ENCODE peak calls at places on chromosome 10, in four cellular contexts. One of them, this sample, is unnamed.

GRCh38 chr10:71971769-71972555 is 7.8 kb downstream of the CHST3 start:
- DNase-seq in A549: no peak
- DNase-seq in GM12878: no peak
- DNase-seq in GM23338: no peak
- DNase-seq in this sample: no peak

GRCh38 chr10:86163522-86164215 is 202.9 kb downstream of the GRID1 start:
- DNase-seq in A549: no peak
- DNase-seq in GM12878: no peak
- DNase-seq in GM23338: no peak
- DNase-seq in this sample: peak; percentile 48

GRCh38 chr10:3339531-3339950 is 167.0 kb upstream of the PITRM1 start:
- DNase-seq in A549: no peak
- DNase-seq in GM12878: no peak
- DNase-seq in GM23338: no peak
- DNase-seq in this sample: no peak

GRCh38 chr10:80579849-80580645 is 42.3 kb downstream of the SH2D4B start:
- DNase-seq in GM23338: no peak
- DNase-seq in GM12878: no peak
- DNase-seq in A549: no peak
- DNase-seq in this sample: no peak

GRCh38 chr10:88913803-88914202 is 33.8 kb downstream of the STAMBPL1 start:
- DNase-seq in A549: no peak
- DNase-seq in GM23338: no peak
- DNase-seq in GM12878: no peak
- DNase-seq in this sample: no peak

GRCh38 chr10:88992945-88993537 is 2.4 kb downstream of the FAS start:
- DNase-seq in A549: no peak
- DNase-seq in GM23338: peak; percentile 32
- DNase-seq in GM12878: no peak
- DNase-seq in this sample: no peak

GRCh38 chr10:15879058-15879457 is 18.8 kb upstream of the MINDY3 start:
- DNase-seq in GM12878: no peak
- DNase-seq in GM23338: peak; percentile 57
- DNase-seq in A549: peak; percentile 50
- DNase-seq in this sample: peak; percentile 44

GRCh38 chr10:72407471-72407870 is 52.8 kb upstream of the DNAJB12 start:
- DNase-seq in GM12878: no peak
- DNase-seq in GM23338: no peak
- DNase-seq in A549: no peak
- DNase-seq in this sample: no peak

GRCh38 chr10:35898722-35899485 is 256.8 kb upstream of the FZD8 start:
- DNase-seq in GM23338: no peak
- DNase-seq in GM12878: no peak
- DNase-seq in A549: no peak
- DNase-seq in this sample: no peak

GRCh38 chr10:22550732-22551131 is 163.6 kb downstream of the PIP4K2A start:
- DNase-seq in A549: peak; percentile 9
- DNase-seq in GM12878: no peak
- DNase-seq in GM23338: peak; percentile 88
- DNase-seq in this sample: peak; percentile 40

GRCh38 chr10:6068006-6068405 is 5.8 kb upstream of the IL2RA start:
- DNase-seq in A549: no peak
- DNase-seq in GM23338: no peak
- DNase-seq in GM12878: no peak
- DNase-seq in this sample: no peak

GRCh38 chr10:70950062-70950461 is 61.7 kb upstream of the PCBD1 start:
- DNase-seq in A549: no peak
- DNase-seq in GM23338: no peak
- DNase-seq in GM12878: no peak
- DNase-seq in this sample: no peak
- TF ChIP-seq REST in A549: no peak
- TF ChIP-seq REST in GM23338: peak; percentile 38
- TF ChIP-seq REST in GM12878: no peak
- TF ChIP-seq REST in this sample: no peak

GRCh38 chr10:92290076-92290836 is 622 bp downstream of the CPEB3 start:
- DNase-seq in GM23338: peak; percentile 51
- DNase-seq in GM12878: no peak
- DNase-seq in A549: peak; percentile 38
- DNase-seq in this sample: peak; percentile 23
- TF ChIP-seq REST in GM23338: no peak
- TF ChIP-seq REST in GM12878: no peak
- TF ChIP-seq REST in A549: no peak
- TF ChIP-seq REST in this sample: no peak

DNA sequence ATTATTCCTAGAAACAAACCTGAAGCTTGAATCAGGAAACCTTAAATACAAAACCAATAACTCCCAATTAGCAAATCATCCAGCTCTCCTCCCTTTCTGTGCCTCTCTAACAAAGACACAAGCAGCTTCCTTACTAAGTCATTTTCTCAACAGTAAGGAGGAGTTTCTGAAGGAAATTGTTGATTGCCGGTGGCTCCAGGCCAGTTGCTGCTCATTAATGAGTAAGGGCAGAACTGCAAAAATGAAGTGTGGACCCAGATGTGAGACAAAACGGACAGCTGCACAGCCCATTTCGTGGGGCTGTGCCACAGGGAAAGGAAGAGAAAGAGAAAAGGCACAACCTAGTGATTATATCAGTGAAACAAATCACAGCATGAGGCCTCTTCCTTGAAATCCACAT is 42.8 kb upstream of the RHOBTB1 start:
- DNase-seq in A549: no peak
- DNase-seq in GM12878: no peak
- DNase-seq in GM23338: peak; percentile 9
- DNase-seq in this sample: no peak
- TF ChIP-seq REST in A549: no peak
- TF ChIP-seq REST in GM12878: no peak
- TF ChIP-seq REST in GM23338: no peak
- TF ChIP-seq REST in this sample: no peak

GRCh38 chr10:119305860-119306513 is 98.6 kb downstream of the GRK5 start:
- DNase-seq in GM23338: no peak
- DNase-seq in A549: peak; percentile 83
- DNase-seq in GM12878: peak; percentile 81
- DNase-seq in this sample: no peak
- TF ChIP-seq REST in GM23338: no peak
- TF ChIP-seq REST in A549: no peak
- TF ChIP-seq REST in GM12878: no peak
- TF ChIP-seq REST in this sample: no peak

DNA sequence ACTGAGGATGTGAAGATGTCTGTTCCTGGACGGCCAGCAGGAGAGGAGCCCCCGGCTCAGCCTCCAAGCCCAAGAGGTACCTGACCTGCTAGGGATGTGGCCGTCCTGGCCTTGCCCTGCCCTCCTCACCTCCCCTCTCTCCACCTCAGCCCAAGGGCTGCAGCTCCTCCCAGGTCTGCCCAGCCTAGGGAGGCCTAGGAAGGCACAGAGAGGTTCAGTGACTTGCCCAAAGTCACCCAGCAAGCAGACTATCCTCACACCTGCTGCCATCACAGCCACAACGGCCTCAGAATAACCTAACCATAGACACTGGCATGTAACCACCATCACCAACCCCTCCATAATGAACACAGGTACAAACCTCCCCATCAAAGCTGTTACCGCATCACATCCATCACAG is 38.7 kb upstream of the LRRC18 start:
- DNase-seq in GM12878: no peak
- DNase-seq in A549: no peak
- DNase-seq in GM23338: no peak
- DNase-seq in this sample: no peak
- TF ChIP-seq REST in GM12878: no peak
- TF ChIP-seq REST in A549: no peak
- TF ChIP-seq REST in GM23338: no peak
- TF ChIP-seq REST in this sample: no peak

GRCh38 chr10:127937915-127938440 is 31.1 kb downstream of the PTPRE start:
- DNase-seq in A549: no peak
- DNase-seq in GM12878: no peak
- DNase-seq in GM23338: no peak
- DNase-seq in this sample: no peak

GRCh38 chr10:127932521-127933270 is 25.8 kb downstream of the PTPRE start:
- DNase-seq in A549: no peak
- DNase-seq in GM12878: no peak
- DNase-seq in GM23338: no peak
- DNase-seq in this sample: no peak

GRCh38 chr10:127934383-127934782 is 27.5 kb downstream of the PTPRE start:
- DNase-seq in A549: no peak
- DNase-seq in GM23338: no peak
- DNase-seq in GM12878: no peak
- DNase-seq in this sample: no peak

GRCh38 chr10:127937069-127937468 is 30.2 kb downstream of the PTPRE start:
- DNase-seq in A549: no peak
- DNase-seq in GM12878: no peak
- DNase-seq in GM23338: peak; percentile 18
- DNase-seq in this sample: no peak

DNA sequence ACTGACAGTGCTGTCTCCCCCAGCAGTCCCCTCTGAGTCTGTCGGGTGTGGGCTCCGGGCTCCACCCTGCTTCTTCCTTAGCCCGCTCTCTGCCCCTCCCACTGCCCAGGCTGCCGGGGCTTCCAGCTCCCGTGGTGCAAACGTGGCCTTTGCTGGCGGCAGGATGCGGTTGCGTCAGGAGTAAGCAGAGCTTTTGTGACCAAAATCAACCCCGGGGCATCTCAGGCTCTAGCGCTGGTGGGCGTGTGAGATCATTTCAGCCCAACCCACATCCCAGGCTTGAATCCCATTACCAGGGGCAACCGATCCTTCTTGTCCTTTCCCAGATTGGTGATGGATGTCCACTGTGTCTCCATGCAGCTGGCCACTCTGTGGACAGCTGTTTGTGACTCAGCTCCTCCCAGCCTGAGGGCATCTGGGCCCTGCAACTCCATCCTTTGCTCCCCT is 28.2 kb downstream of the PTPRE start:
- DNase-seq in GM23338: no peak
- DNase-seq in A549: no peak
- DNase-seq in GM12878: no peak
- DNase-seq in this sample: no peak
- TF ChIP-seq REST in GM23338: no peak
- TF ChIP-seq REST in A549: no peak
- TF ChIP-seq REST in GM12878: no peak
- TF ChIP-seq REST in this sample: no peak

GRCh38 chr10:4522296-4523000 is 303.6 kb upstream of the AKR1E2 start:
- DNase-seq in GM23338: no peak
- DNase-seq in A549: no peak
- DNase-seq in GM12878: peak; percentile 7
- DNase-seq in this sample: no peak
- TF ChIP-seq REST in GM23338: no peak
- TF ChIP-seq REST in A549: no peak
- TF ChIP-seq REST in GM12878: no peak
- TF ChIP-seq REST in this sample: no peak

GRCh38 chr10:91880310-91880709 is 29.0 kb downstream of the FGFBP3 start:
- DNase-seq in GM23338: peak; percentile 44
- DNase-seq in GM12878: no peak
- DNase-seq in A549: no peak
- DNase-seq in this sample: no peak
- TF ChIP-seq REST in GM23338: no peak
- TF ChIP-seq REST in GM12878: no peak
- TF ChIP-seq REST in A549: no peak
- TF ChIP-seq REST in this sample: no peak

GRCh38 chr10:73495884-73496674 is at the start of gene PPP3CB:
- DNase-seq in A549: peak; percentile 86
- DNase-seq in GM12878: peak; percentile 82
- DNase-seq in GM23338: peak; percentile 98
- DNase-seq in this sample: peak; percentile 92

GRCh38 chr10:73494213-73494612 is 1.6 kb downstream of the PPP3CB start:
- DNase-seq in A549: no peak
- DNase-seq in GM23338: no peak
- DNase-seq in GM12878: no peak
- DNase-seq in this sample: no peak

GRCh38 chr10:73493781-73494180 is 2.0 kb downstream of the PPP3CB start:
- DNase-seq in A549: no peak
- DNase-seq in GM23338: no peak
- DNase-seq in GM12878: no peak
- DNase-seq in this sample: no peak

GRCh38 chr10:73494877-73495225 is 973 bp downstream of the PPP3CB start:
- DNase-seq in GM23338: no peak
- DNase-seq in A549: peak; percentile 6
- DNase-seq in GM12878: no peak
- DNase-seq in this sample: no peak

DNA sequence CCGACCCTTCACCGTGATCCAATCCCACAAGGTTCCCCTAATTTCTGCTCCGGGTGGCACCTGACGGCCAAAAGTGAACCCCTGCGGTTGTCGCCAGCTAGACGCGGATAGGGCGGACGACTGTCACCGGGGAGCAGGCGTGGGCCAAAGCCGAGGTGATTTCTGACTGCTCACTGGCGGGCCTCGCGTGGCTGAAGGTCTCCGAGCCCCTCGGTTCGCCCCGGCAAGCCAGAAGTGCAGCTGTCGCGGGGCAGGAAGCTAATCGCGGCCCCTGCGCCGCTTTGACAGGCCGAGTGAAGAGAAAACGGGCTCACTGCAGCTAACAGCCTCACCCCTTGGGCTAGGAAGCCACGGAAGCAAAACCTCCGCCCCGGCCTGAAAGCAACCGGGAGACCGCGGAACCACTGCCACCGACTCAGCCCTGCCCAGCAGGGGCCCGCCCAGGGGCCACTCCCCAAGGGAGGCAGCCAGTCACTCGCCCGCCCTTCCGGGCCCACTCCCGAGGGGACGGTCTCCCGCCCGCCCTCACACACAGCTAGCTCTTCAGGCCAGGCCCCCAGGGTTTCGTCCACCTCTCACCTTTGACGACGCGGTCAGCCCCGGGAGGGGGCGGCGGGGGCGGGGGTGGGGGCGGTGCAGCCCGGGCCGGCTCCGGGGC is 469 bp downstream of the PPP3CB start:
- DNase-seq in A549: peak; percentile 81
- DNase-seq in GM23338: peak; percentile 70
- DNase-seq in GM12878: peak; percentile 69
- DNase-seq in this sample: peak; percentile 81
- TF ChIP-seq REST in A549: no peak
- TF ChIP-seq REST in GM23338: no peak
- TF ChIP-seq REST in GM12878: no peak
- TF ChIP-seq REST in this sample: no peak

GRCh38 chr10:13518076-13518692 is 10.6 kb downstream of the BEND7 start:
- DNase-seq in A549: no peak
- DNase-seq in GM23338: peak; percentile 74
- DNase-seq in GM12878: no peak
- DNase-seq in this sample: no peak
- TF ChIP-seq REST in A549: no peak
- TF ChIP-seq REST in GM23338: no peak
- TF ChIP-seq REST in GM12878: no peak
- TF ChIP-seq REST in this sample: no peak